ENCODE peak calls at places on chromosome 4, in nine cellular contexts. One of them, this sample, is unnamed.

GRCh38 chr4:128322986-128323385 is 35.4 kb upstream of the PGRMC2 start:
- DNase-seq in CD4-positive, alpha-beta T cell: no peak
- DNase-seq in astrocyte of the spinal cord: peak
- DNase-seq in neural crest cell: no peak
- DNase-seq in endothelial cell: no peak
- DNase-seq in HFF-Myc: no peak
- DNase-seq in MM.1S: no peak
- DNase-seq in choroid plexus epithelial cell: peak
- DNase-seq in CD8-positive, alpha-beta T cell: no peak
- DNase-seq in this sample: no peak

GRCh38 chr4:110669663-110670062 is 46.8 kb upstream of the PITX2 start:
- DNase-seq in CD4-positive, alpha-beta T cell: no peak
- DNase-seq in astrocyte of the spinal cord: no peak
- DNase-seq in neural crest cell: no peak
- DNase-seq in endothelial cell: no peak
- DNase-seq in HFF-Myc: no peak
- DNase-seq in MM.1S: no peak
- DNase-seq in choroid plexus epithelial cell: no peak
- DNase-seq in CD8-positive, alpha-beta T cell: no peak
- DNase-seq in this sample: no peak

GRCh38 chr4:8286719-8287355 is 17.3 kb downstream of the HTRA3 start:
- DNase-seq in CD4-positive, alpha-beta T cell: no peak
- DNase-seq in astrocyte of the spinal cord: no peak
- DNase-seq in neural crest cell: no peak
- DNase-seq in endothelial cell: no peak
- DNase-seq in HFF-Myc: no peak
- DNase-seq in MM.1S: no peak
- DNase-seq in choroid plexus epithelial cell: no peak
- DNase-seq in CD8-positive, alpha-beta T cell: no peak
- DNase-seq in this sample: no peak

GRCh38 chr4:44927361-44928061 is 201.2 kb upstream of the GNPDA2 start:
- DNase-seq in CD4-positive, alpha-beta T cell: no peak
- DNase-seq in astrocyte of the spinal cord: peak
- DNase-seq in neural crest cell: no peak
- DNase-seq in endothelial cell: no peak
- DNase-seq in HFF-Myc: no peak
- DNase-seq in MM.1S: peak
- DNase-seq in choroid plexus epithelial cell: peak
- DNase-seq in CD8-positive, alpha-beta T cell: no peak
- DNase-seq in this sample: peak

GRCh38 chr4:13355036-13355910 is 128.9 kb downstream of the RAB28 start:
- DNase-seq in CD4-positive, alpha-beta T cell: no peak
- DNase-seq in astrocyte of the spinal cord: peak
- DNase-seq in neural crest cell: no peak
- DNase-seq in endothelial cell: no peak
- DNase-seq in HFF-Myc: no peak
- DNase-seq in MM.1S: no peak
- DNase-seq in choroid plexus epithelial cell: peak
- DNase-seq in CD8-positive, alpha-beta T cell: no peak
- DNase-seq in this sample: no peak

GRCh38 chr4:164081371-164081770 is 586.9 kb downstream of the TMA16 start:
- DNase-seq in CD4-positive, alpha-beta T cell: no peak
- DNase-seq in astrocyte of the spinal cord: no peak
- DNase-seq in neural crest cell: no peak
- DNase-seq in endothelial cell: no peak
- DNase-seq in HFF-Myc: no peak
- DNase-seq in MM.1S: no peak
- DNase-seq in choroid plexus epithelial cell: no peak
- DNase-seq in CD8-positive, alpha-beta T cell: no peak
- DNase-seq in this sample: no peak

GRCh38 chr4:146051724-146052396 is 113.2 kb upstream of the ZNF827 start:
- DNase-seq in CD4-positive, alpha-beta T cell: no peak
- DNase-seq in astrocyte of the spinal cord: peak
- DNase-seq in neural crest cell: no peak
- DNase-seq in endothelial cell: no peak
- DNase-seq in HFF-Myc: no peak
- DNase-seq in MM.1S: no peak
- DNase-seq in choroid plexus epithelial cell: peak
- DNase-seq in CD8-positive, alpha-beta T cell: no peak
- DNase-seq in this sample: no peak

GRCh38 chr4:87978656-87979055 is 3.1 kb downstream of the SPP1 start:
- DNase-seq in CD4-positive, alpha-beta T cell: no peak
- DNase-seq in astrocyte of the spinal cord: peak
- DNase-seq in neural crest cell: no peak
- DNase-seq in endothelial cell: no peak
- DNase-seq in HFF-Myc: no peak
- DNase-seq in MM.1S: no peak
- DNase-seq in choroid plexus epithelial cell: peak
- DNase-seq in CD8-positive, alpha-beta T cell: no peak
- DNase-seq in this sample: no peak

GRCh38 chr4:172785623-172786022 is 383.0 kb upstream of the GALNT7 start:
- DNase-seq in CD4-positive, alpha-beta T cell: no peak
- DNase-seq in astrocyte of the spinal cord: no peak
- DNase-seq in neural crest cell: no peak
- DNase-seq in endothelial cell: no peak
- DNase-seq in HFF-Myc: no peak
- DNase-seq in MM.1S: no peak
- DNase-seq in choroid plexus epithelial cell: no peak
- DNase-seq in CD8-positive, alpha-beta T cell: no peak
- DNase-seq in this sample: no peak

GRCh38 chr4:116150152-116150551 is 935.2 kb downstream of the TRAM1L1 start:
- DNase-seq in CD4-positive, alpha-beta T cell: no peak
- DNase-seq in astrocyte of the spinal cord: no peak
- DNase-seq in neural crest cell: no peak
- DNase-seq in endothelial cell: no peak
- DNase-seq in HFF-Myc: no peak
- DNase-seq in MM.1S: no peak
- DNase-seq in choroid plexus epithelial cell: no peak
- DNase-seq in CD8-positive, alpha-beta T cell: no peak
- DNase-seq in this sample: no peak

GRCh38 chr4:1347410-1347864 is 429 bp downstream of the UVSSA start:
- DNase-seq in CD4-positive, alpha-beta T cell: peak
- DNase-seq in astrocyte of the spinal cord: peak
- DNase-seq in neural crest cell: peak
- DNase-seq in endothelial cell: peak
- DNase-seq in HFF-Myc: peak
- DNase-seq in MM.1S: peak
- DNase-seq in choroid plexus epithelial cell: peak
- DNase-seq in CD8-positive, alpha-beta T cell: peak
- DNase-seq in this sample: peak

GRCh38 chr4:85423414-85423813 is 51.5 kb upstream of the ARHGAP24 start:
- DNase-seq in CD4-positive, alpha-beta T cell: no peak
- DNase-seq in astrocyte of the spinal cord: no peak
- DNase-seq in neural crest cell: no peak
- DNase-seq in endothelial cell: no peak
- DNase-seq in HFF-Myc: no peak
- DNase-seq in MM.1S: no peak
- DNase-seq in choroid plexus epithelial cell: no peak
- DNase-seq in CD8-positive, alpha-beta T cell: no peak
- DNase-seq in this sample: no peak

GRCh38 chr4:7425591-7426468 is 8.9 kb downstream of the PSAPL1 start:
- DNase-seq in CD4-positive, alpha-beta T cell: no peak
- DNase-seq in astrocyte of the spinal cord: no peak
- DNase-seq in neural crest cell: no peak
- DNase-seq in endothelial cell: no peak
- DNase-seq in HFF-Myc: no peak
- DNase-seq in MM.1S: no peak
- DNase-seq in choroid plexus epithelial cell: no peak
- DNase-seq in CD8-positive, alpha-beta T cell: no peak
- DNase-seq in this sample: no peak

GRCh38 chr4:158802914-158803313 is 34.1 kb downstream of the FNIP2 start:
- DNase-seq in CD4-positive, alpha-beta T cell: no peak
- DNase-seq in astrocyte of the spinal cord: no peak
- DNase-seq in neural crest cell: no peak
- DNase-seq in endothelial cell: no peak
- DNase-seq in HFF-Myc: no peak
- DNase-seq in MM.1S: no peak
- DNase-seq in choroid plexus epithelial cell: no peak
- DNase-seq in CD8-positive, alpha-beta T cell: no peak
- DNase-seq in this sample: no peak
- TF ChIP-seq CTCF in CD4-positive, alpha-beta T cell: no peak
- TF ChIP-seq CTCF in astrocyte of the spinal cord: no peak
- TF ChIP-seq CTCF in neural crest cell: no peak
- TF ChIP-seq CTCF in endothelial cell: no peak
- TF ChIP-seq CTCF in HFF-Myc: no peak
- TF ChIP-seq CTCF in MM.1S: no peak
- TF ChIP-seq CTCF in choroid plexus epithelial cell: no peak
- TF ChIP-seq CTCF in CD8-positive, alpha-beta T cell: no peak
- TF ChIP-seq CTCF in this sample: no peak

DNA sequence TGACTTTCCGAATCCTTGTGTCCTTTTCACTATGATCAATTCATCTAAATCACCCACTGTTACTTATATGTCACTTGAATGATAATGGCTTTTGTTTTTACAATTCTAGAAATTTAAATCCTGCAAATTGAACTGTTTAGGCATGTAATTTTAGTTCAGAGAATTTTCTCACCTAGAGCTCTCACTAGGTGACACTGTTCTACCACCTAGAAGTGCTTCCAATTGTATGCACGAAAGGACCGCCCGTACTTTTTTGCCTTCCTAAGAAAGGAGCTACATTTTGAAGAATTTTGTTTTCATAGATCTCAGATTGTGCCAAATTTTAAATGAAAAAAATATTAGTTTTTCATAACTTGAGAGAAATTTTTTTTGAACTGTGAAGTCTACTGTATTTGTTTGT is 481.6 kb upstream of the FSTL5 start:
- DNase-seq in CD4-positive, alpha-beta T cell: no peak
- DNase-seq in astrocyte of the spinal cord: no peak
- DNase-seq in neural crest cell: no peak
- DNase-seq in endothelial cell: no peak
- DNase-seq in HFF-Myc: no peak
- DNase-seq in MM.1S: no peak
- DNase-seq in choroid plexus epithelial cell: peak
- DNase-seq in CD8-positive, alpha-beta T cell: no peak
- DNase-seq in this sample: no peak
- TF ChIP-seq CTCF in CD4-positive, alpha-beta T cell: no peak
- TF ChIP-seq CTCF in astrocyte of the spinal cord: no peak
- TF ChIP-seq CTCF in neural crest cell: no peak
- TF ChIP-seq CTCF in endothelial cell: no peak
- TF ChIP-seq CTCF in HFF-Myc: no peak
- TF ChIP-seq CTCF in MM.1S: no peak
- TF ChIP-seq CTCF in choroid plexus epithelial cell: peak
- TF ChIP-seq CTCF in CD8-positive, alpha-beta T cell: no peak
- TF ChIP-seq CTCF in this sample: no peak

GRCh38 chr4:73434311-73434710 is 1.7 kb upstream of the AFP start:
- DNase-seq in CD4-positive, alpha-beta T cell: no peak
- DNase-seq in astrocyte of the spinal cord: no peak
- DNase-seq in neural crest cell: no peak
- DNase-seq in endothelial cell: no peak
- DNase-seq in HFF-Myc: no peak
- DNase-seq in MM.1S: peak
- DNase-seq in choroid plexus epithelial cell: peak
- DNase-seq in CD8-positive, alpha-beta T cell: no peak
- DNase-seq in this sample: peak
- TF ChIP-seq CTCF in CD4-positive, alpha-beta T cell: peak
- TF ChIP-seq CTCF in astrocyte of the spinal cord: peak
- TF ChIP-seq CTCF in neural crest cell: peak
- TF ChIP-seq CTCF in endothelial cell: peak
- TF ChIP-seq CTCF in HFF-Myc: peak
- TF ChIP-seq CTCF in MM.1S: peak
- TF ChIP-seq CTCF in choroid plexus epithelial cell: peak
- TF ChIP-seq CTCF in CD8-positive, alpha-beta T cell: no peak
- TF ChIP-seq CTCF in this sample: peak

DNA sequence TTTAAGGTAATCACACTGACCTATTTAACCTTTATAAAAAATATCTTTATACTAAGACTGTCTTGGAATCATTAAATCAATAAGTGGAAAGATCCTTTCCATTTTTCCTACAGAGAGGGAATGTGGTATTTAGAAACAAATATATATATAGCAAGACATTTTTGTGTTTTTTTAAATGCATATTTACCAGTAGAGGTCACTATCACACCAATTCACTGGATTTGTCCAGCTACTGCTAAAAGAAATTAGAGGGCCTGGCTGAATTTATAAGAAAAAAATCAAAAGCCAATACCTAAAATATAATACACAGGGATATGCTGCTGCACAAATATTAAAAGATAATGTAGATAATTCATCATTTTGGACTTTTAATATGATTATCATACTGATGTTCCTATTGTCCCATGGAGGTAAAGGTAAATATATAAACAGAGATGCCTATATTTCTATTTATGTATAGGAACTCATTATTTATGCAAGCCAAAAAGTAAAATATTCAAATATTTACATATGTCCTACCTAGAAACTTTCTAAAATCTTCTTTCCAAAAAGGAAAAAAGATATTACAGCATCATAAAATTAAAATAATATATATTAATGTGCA is 69.5 kb downstream of the PDE5A start:
- DNase-seq in CD4-positive, alpha-beta T cell: no peak
- DNase-seq in astrocyte of the spinal cord: peak
- DNase-seq in neural crest cell: no peak
- DNase-seq in endothelial cell: no peak
- DNase-seq in HFF-Myc: peak
- DNase-seq in MM.1S: peak
- DNase-seq in choroid plexus epithelial cell: peak
- DNase-seq in CD8-positive, alpha-beta T cell: no peak
- DNase-seq in this sample: peak
- TF ChIP-seq CTCF in CD4-positive, alpha-beta T cell: no peak
- TF ChIP-seq CTCF in astrocyte of the spinal cord: peak
- TF ChIP-seq CTCF in neural crest cell: peak
- TF ChIP-seq CTCF in endothelial cell: peak
- TF ChIP-seq CTCF in HFF-Myc: peak
- TF ChIP-seq CTCF in MM.1S: peak
- TF ChIP-seq CTCF in choroid plexus epithelial cell: peak
- TF ChIP-seq CTCF in CD8-positive, alpha-beta T cell: no peak
- TF ChIP-seq CTCF in this sample: peak

GRCh38 chr4:107740381-107740780 is 20.3 kb upstream of the PAPSS1 start:
- DNase-seq in CD4-positive, alpha-beta T cell: no peak
- DNase-seq in astrocyte of the spinal cord: peak
- DNase-seq in neural crest cell: no peak
- DNase-seq in endothelial cell: no peak
- DNase-seq in HFF-Myc: no peak
- DNase-seq in MM.1S: no peak
- DNase-seq in choroid plexus epithelial cell: peak
- DNase-seq in CD8-positive, alpha-beta T cell: no peak
- DNase-seq in this sample: no peak
- TF ChIP-seq CTCF in CD4-positive, alpha-beta T cell: no peak
- TF ChIP-seq CTCF in astrocyte of the spinal cord: peak
- TF ChIP-seq CTCF in neural crest cell: peak
- TF ChIP-seq CTCF in endothelial cell: no peak
- TF ChIP-seq CTCF in HFF-Myc: peak
- TF ChIP-seq CTCF in MM.1S: no peak
- TF ChIP-seq CTCF in choroid plexus epithelial cell: peak
- TF ChIP-seq CTCF in CD8-positive, alpha-beta T cell: no peak
- TF ChIP-seq CTCF in this sample: no peak

DNA sequence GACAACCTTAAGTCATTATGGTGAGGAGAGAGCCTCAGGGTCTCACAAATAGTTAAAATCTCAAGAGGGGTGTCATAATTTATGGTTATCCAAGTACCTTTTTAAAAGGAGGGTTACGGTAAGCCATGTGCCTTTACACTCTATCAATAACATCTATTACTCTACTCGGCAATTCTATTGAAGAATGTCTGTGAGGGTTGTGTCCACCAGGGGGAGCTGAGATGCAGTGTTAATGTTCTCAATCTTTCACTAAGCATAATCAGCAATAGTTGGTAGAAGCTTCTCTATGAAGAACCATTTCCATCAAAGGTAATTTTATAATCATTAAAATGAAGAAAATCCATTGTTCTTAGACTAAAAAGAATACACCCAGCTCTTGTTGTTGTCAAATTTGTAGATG is 457.4 kb downstream of the CENPC start:
- DNase-seq in CD4-positive, alpha-beta T cell: peak
- DNase-seq in astrocyte of the spinal cord: peak
- DNase-seq in neural crest cell: peak
- DNase-seq in endothelial cell: peak
- DNase-seq in HFF-Myc: no peak
- DNase-seq in MM.1S: peak
- DNase-seq in choroid plexus epithelial cell: no peak
- DNase-seq in CD8-positive, alpha-beta T cell: no peak
- DNase-seq in this sample: peak
- TF ChIP-seq CTCF in CD4-positive, alpha-beta T cell: peak
- TF ChIP-seq CTCF in astrocyte of the spinal cord: peak
- TF ChIP-seq CTCF in neural crest cell: peak
- TF ChIP-seq CTCF in endothelial cell: peak
- TF ChIP-seq CTCF in HFF-Myc: no peak
- TF ChIP-seq CTCF in MM.1S: peak
- TF ChIP-seq CTCF in choroid plexus epithelial cell: peak
- TF ChIP-seq CTCF in CD8-positive, alpha-beta T cell: peak
- TF ChIP-seq CTCF in this sample: peak

This sample was measured in GM10248.